ENCODE peak calls at places on chromosome 1, in four cellular contexts. K is activated naive CD4-positive, alpha-beta T cell treated with Interleukin-2 at 50 U/mL for 16 hours; M is HEK293T; Q is cardiac fibroblast. B is an unnamed sample.

GRCh38 chr1:99279525-99279924 is 15.2 kb downstream of the PLPPR4 start:
- DNase-seq in K (no peak), M (no peak), Q (no peak), B (no peak)

GRCh38 chr1:234980657-234981396 is 147.8 kb downstream of the TOMM20 start:
- DNase-seq in K (peak; percentile 81), M (no peak), Q (peak; percentile 99), B (peak; percentile 83)

GRCh38 chr1:230158422-230159291 is 91.6 kb downstream of the GALNT2 start:
- DNase-seq in K (no peak), M (no peak), Q (no peak), B (no peak)

GRCh38 chr1:193486671-193487229 is 300.3 kb upstream of the B3GALT2 start:
- DNase-seq in K (no peak), M (no peak), Q (peak; percentile 36), B (no peak)

GRCh38 chr1:2534775-2535387 is 4.8 kb upstream of the HES5 start:
- DNase-seq in K (no peak), M (no peak), Q (peak; percentile 60), B (no peak)

GRCh38 chr1:234684854-234685253 is 74.9 kb upstream of the IRF2BP2 start:
- DNase-seq in K (no peak), M (no peak), Q (peak; percentile 38), B (no peak)

GRCh38 chr1:12057382-12057781 is 5.7 kb upstream of the TNFRSF8 start:
- DNase-seq in K (no peak), M (no peak), Q (peak; percentile 35), B (no peak)

GRCh38 chr1:154344977-154345837 is 19.9 kb downstream of the ATP8B2 start:
- DNase-seq in K (peak; percentile 80), M (peak; percentile 75), Q (peak; percentile 73), B (peak; percentile 49)

GRCh38 chr1:58392083-58392482 is 154.4 kb downstream of the OMA1 start:
- DNase-seq in K (no peak), M (no peak), Q (no peak), B (no peak)

GRCh38 chr1:184562801-184563200 is 176.0 kb downstream of the C1orf21 start:
- DNase-seq in K (no peak), M (no peak), Q (no peak), B (no peak)

GRCh38 chr1:56378376-56379070 is 200.8 kb downstream of the PLPP3 start:
- DNase-seq in K (no peak), M (no peak), Q (no peak), B (no peak)

GRCh38 chr1:234505774-234506114 is 26.8 kb upstream of the TARBP1 start:
- DNase-seq in K (no peak), M (no peak), Q (peak; percentile 93), B (peak; percentile 44)

GRCh38 chr1:33435096-33435820 is 4.4 kb upstream of the PHC2 start:
- DNase-seq in K (no peak), M (no peak), Q (peak; percentile 91), B (peak; percentile 46)

GRCh38 chr1:41359211-41360073 is 1.8 kb upstream of the FOXO6 start:
- DNase-seq in K (no peak), M (no peak), Q (peak; percentile 29), B (peak; percentile 59)

GRCh38 chr1:209657140-209657879 is 5.1 kb upstream of the LAMB3 start:
- DNase-seq in K (no peak), M (no peak), Q (peak; percentile 56), B (peak; percentile 38)

B was measured in AG08395.